ENCODE peak calls at places on chromosomes 5 and 9, in six cellular contexts. Z, Y, Q, A, H and T are unnamed samples.
A peak's percentile ranks its signal among the peaks of the same experiment; 100 is the strongest.

GRCh38 chr9:111812337-111812736 is 17.6 kb upstream of the SHOC1 start:
- DNase-seq in Z (no peak), Y (no peak), Q (no peak), A (no peak), H (no peak), T (no peak)

GRCh38 chr5:165559645-165560044 is 2054.2 kb downstream of the MAT2B start:
- DNase-seq in Z (peak; percentile 93), Y (peak; percentile 6), Q (no peak), A (no peak), H (no peak), T (no peak)

GRCh38 chr9:84261082-84261746 is 79.3 kb downstream of the SLC28A3 start:
- DNase-seq in Z (peak; percentile 72), Y (peak; percentile 81), Q (peak; percentile 50), A (peak; percentile 86), H (peak; percentile 75), T (peak; percentile 88)

GRCh38 chr5:96279796-96280542 is 153.1 kb downstream of the PCSK1 start:
- DNase-seq in Z (no peak), Y (no peak), Q (peak; percentile 62), A (no peak), H (peak; percentile 34), T (peak; percentile 16)

GRCh38 chr5:95822038-95822407 is 503 bp downstream of the GLRX start:
- DNase-seq in Z (peak; percentile 92), Y (peak; percentile 56), Q (no peak), A (peak; percentile 80), H (peak; percentile 25), T (no peak)

GRCh38 chr9:69744688-69745380 is 15.0 kb downstream of the PTAR1 start:
- DNase-seq in Z (no peak), Y (no peak), Q (no peak), A (no peak), H (peak; percentile 54), T (no peak)

GRCh38 chr9:2872307-2872940 is 28.5 kb upstream of the PUM3 start:
- DNase-seq in Z (peak; percentile 70), Y (peak; percentile 8), Q (peak; percentile 49), A (no peak), H (peak; percentile 28), T (no peak)

GRCh38 chr5:170257370-170257769 is 24.6 kb downstream of the C5orf58 start:
- DNase-seq in Z (no peak), Y (no peak), Q (no peak), A (no peak), H (no peak), T (no peak)

GRCh38 chr5:43231977-43232376 is 40.0 kb downstream of the NIM1K start:
- DNase-seq in Z (peak; percentile 24), Y (peak; percentile 88), Q (no peak), A (no peak), H (no peak), T (no peak)

GRCh38 chr5:76099286-76099702 is 16.1 kb downstream of the SV2C start:
- DNase-seq in Z (peak; percentile 11), Y (no peak), Q (no peak), A (no peak), H (no peak), T (no peak)

GRCh38 chr9:137703842-137704508 is 85.2 kb downstream of the EHMT1 start:
- DNase-seq in Z (peak; percentile 25), Y (no peak), Q (no peak), A (no peak), H (peak; percentile 57), T (no peak)

DNA sequence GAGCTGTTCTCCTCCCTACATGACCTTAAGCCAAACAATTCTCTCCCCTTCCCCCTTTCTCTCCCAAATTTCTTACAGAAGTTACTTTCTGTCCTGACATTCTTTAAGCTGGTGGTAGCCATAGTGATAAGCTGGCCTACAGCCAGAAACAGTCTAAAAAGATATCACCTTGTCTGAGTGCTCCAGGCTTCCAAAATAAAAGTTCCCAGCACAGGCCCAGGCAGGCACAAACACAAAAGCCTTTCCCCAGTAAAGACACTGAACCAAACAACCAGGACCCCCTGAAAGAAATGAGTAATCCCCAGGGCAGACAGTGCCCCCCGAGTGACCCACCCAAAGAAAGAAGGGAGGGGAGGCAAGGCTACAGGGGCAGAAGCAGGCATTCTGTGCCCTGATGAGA is 19.2 kb downstream of the SIL1 start:
- DNase-seq in Z (no peak), Y (peak; percentile 86), Q (no peak), A (no peak), H (peak; percentile 41), T (no peak)
- TF ChIP-seq POLR2A in Z (no peak), Y (no peak), Q (no peak), A (no peak), H (no peak), T (no peak)

GRCh38 chr9:98248737-98249474 is 6.5 kb downstream of the TBC1D2 start:
- DNase-seq in Z (peak; percentile 94), Y (peak; percentile 72), Q (no peak), A (no peak), H (peak; percentile 97), T (no peak)
- TF ChIP-seq POLR2A in Z (no peak), Y (no peak), Q (no peak), A (no peak), H (peak; percentile 21), T (no peak)

GRCh38 chr5:64767959-64768357 is 533 bp downstream of the SREK1IP1 start:
- DNase-seq in Z (peak; percentile 38), Y (peak; percentile 3), Q (peak; percentile 3), A (no peak), H (peak; percentile 18), T (no peak)

GRCh38 chr5:64766105-64766504 is 2.4 kb downstream of the SREK1IP1 start:
- DNase-seq in Z (no peak), Y (no peak), Q (peak; percentile 30), A (no peak), H (peak; percentile 40), T (no peak)

GRCh38 chr5:64766934-64767333 is 1.6 kb downstream of the SREK1IP1 start:
- DNase-seq in Z (no peak), Y (no peak), Q (no peak), A (no peak), H (no peak), T (no peak)

GRCh38 chr5:64769856-64770255 is 1.1 kb downstream of the CWC27 start:
- DNase-seq in Z (no peak), Y (no peak), Q (no peak), A (no peak), H (no peak), T (no peak)

GRCh38 chr5:64768358-64769312 is at the start of the genes CWC27 and SREK1IP1:
- DNase-seq in Z (peak; percentile 91), Y (peak; percentile 88), Q (peak; percentile 87), A (peak; percentile 86), H (peak; percentile 93), T (peak; percentile 55)
- TF ChIP-seq POLR2A in Z (peak; percentile 50), Y (peak; percentile 75), Q (peak; percentile 74), A (peak; percentile 78), H (peak; percentile 89), T (peak; percentile 64)

GRCh38 chr5:1502046-1502736 is 21.6 kb downstream of the LPCAT1 start:
- DNase-seq in Z (peak; percentile 90), Y (peak; percentile 70), Q (no peak), A (no peak), H (no peak), T (no peak)
- TF ChIP-seq POLR2A in Z (no peak), Y (no peak), Q (no peak), A (no peak), H (no peak), T (no peak)

DNA sequence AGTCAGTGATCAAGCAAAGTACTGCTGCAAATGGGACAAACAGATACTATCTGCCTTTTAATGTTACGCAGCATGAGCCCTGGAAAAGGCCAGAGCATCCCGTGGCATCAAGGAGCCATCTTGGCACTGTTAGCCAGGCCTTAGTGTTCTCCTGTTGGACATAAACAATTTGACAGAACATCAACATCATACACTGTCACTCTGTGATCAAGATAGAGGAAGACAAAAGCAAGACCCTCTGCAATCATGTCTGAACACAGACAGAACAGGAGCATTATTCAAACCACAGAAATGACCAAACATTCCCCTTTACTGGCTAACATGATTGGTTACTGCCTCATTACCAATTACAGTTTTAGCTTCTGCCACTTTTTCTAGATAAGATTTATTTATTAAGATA is 21.2 kb upstream of the ROPN1L start:
- DNase-seq in Z (peak; percentile 24), Y (no peak), Q (no peak), A (no peak), H (no peak), T (no peak)
- TF ChIP-seq POLR2A in Z (no peak), Y (no peak), Q (no peak), A (no peak), H (no peak), T (no peak)

DNA sequence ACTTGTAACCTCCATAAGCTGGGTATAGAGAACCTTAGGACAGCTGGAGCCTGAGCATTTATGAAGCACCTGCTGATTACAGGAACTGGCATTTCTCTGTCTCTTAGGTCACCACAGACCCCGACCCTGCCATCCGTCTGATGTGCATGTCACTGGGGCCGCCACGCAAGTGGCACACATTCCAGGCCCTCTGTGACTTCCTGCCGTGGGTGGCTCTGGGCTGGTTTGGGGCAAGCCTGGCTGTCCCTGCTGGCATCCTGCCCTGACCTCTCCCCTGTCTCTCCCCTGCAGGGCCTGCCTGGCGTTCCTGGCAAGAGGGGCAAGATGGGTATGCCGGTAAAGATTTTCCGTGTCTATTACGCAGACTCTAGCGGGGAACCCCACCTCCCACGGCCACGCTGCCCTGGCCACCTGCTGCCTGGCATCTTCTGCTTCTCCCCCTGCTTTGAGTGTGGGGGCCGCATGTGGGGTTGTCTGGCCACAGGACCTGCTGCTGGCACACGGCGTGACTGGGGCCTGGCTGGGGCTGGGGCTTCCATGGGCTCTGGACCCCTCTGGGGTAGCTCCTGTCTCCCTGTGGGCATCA is 55.4 kb downstream of the COL27A1 start:
- DNase-seq in Z (no peak), Y (no peak), Q (no peak), A (no peak), H (no peak), T (no peak)
- TF ChIP-seq POLR2A in Z (no peak), Y (no peak), Q (no peak), A (no peak), H (no peak), T (no peak)

DNA sequence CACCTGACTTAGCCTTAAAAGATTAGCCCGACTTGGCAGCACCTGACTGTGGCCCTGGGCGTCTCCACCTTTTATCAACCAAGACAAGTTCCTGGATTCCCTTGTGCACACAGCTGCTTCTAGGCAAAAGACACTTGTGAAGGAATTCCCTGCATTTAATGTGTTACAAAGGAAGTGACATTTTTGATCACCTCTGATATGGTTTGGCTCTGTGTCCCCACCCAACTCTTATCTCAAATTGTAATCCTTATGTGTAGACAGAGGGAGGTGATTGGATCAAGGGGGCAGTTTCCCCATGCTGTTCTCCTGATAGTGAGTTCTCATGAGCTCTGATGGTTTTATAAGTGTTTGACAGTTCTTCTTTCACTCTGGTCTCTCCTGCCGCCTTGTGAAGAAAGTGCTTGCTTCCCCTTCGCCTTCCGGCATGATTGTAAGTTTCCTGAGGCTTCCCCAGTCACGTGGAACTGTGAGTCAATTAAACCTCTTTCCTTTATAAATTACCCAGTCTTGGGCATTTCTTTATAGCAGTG is 2.6 kb upstream of the CPEB4 start:
- DNase-seq in Z (peak; percentile 45), Y (no peak), Q (no peak), A (peak; percentile 63), H (no peak), T (no peak)
- TF ChIP-seq POLR2A in Z (no peak), Y (no peak), Q (no peak), A (peak; percentile 43), H (no peak), T (no peak)

GRCh38 chr5:39364367-39364766 is at the start of gene C9:
- DNase-seq in Z (no peak), Y (no peak), Q (no peak), A (no peak), H (no peak), T (no peak)
- TF ChIP-seq POLR2A in Z (no peak), Y (no peak), Q (no peak), A (no peak), H (no peak), T (no peak)